ENCODE peak calls at places on chromosomes 7 and 10, in six cellular contexts. One of them, this sample, is unnamed.

GRCh38 chr10:50393784-50394183 is 142.5 kb upstream of the ASAH2 start:
- DNase-seq in left lung: no peak
- DNase-seq in hepatocyte: peak
- DNase-seq in Panc1: no peak
- DNase-seq in spleen: no peak
- DNase-seq in RWPE1: peak
- DNase-seq in this sample: no peak

GRCh38 chr7:86647340-86648094 is 3.8 kb downstream of the GRM3 start:
- DNase-seq in left lung: no peak
- DNase-seq in hepatocyte: no peak
- DNase-seq in Panc1: no peak
- DNase-seq in spleen: no peak
- DNase-seq in RWPE1: no peak
- DNase-seq in this sample: no peak

GRCh38 chr7:148664319-148664718 is 34.4 kb upstream of the CUL1 start:
- DNase-seq in left lung: no peak
- DNase-seq in hepatocyte: peak
- DNase-seq in Panc1: no peak
- DNase-seq in spleen: no peak
- DNase-seq in RWPE1: no peak
- DNase-seq in this sample: no peak

GRCh38 chr10:16408379-16408778 is 28.4 kb upstream of the PTER start:
- DNase-seq in left lung: no peak
- DNase-seq in hepatocyte: no peak
- DNase-seq in Panc1: no peak
- DNase-seq in spleen: no peak
- DNase-seq in RWPE1: no peak
- DNase-seq in this sample: no peak

GRCh38 chr10:133324198-133324792 is 12.4 kb downstream of the CALY start:
- DNase-seq in left lung: peak
- DNase-seq in hepatocyte: peak
- DNase-seq in Panc1: no peak
- DNase-seq in spleen: peak
- DNase-seq in RWPE1: no peak
- DNase-seq in this sample: no peak

GRCh38 chr7:104444019-104444418 is 115.6 kb downstream of the LHFPL3 start:
- DNase-seq in left lung: no peak
- DNase-seq in hepatocyte: no peak
- DNase-seq in Panc1: no peak
- DNase-seq in spleen: no peak
- DNase-seq in RWPE1: no peak
- DNase-seq in this sample: no peak

GRCh38 chr7:111198255-111198654 is 107.3 kb downstream of the LRRN3 start:
- DNase-seq in left lung: no peak
- DNase-seq in hepatocyte: peak
- DNase-seq in Panc1: peak
- DNase-seq in spleen: no peak
- DNase-seq in RWPE1: peak
- DNase-seq in this sample: no peak

GRCh38 chr10:9437131-9437530 is 1382.6 kb downstream of the GATA3 start:
- DNase-seq in left lung: no peak
- DNase-seq in hepatocyte: peak
- DNase-seq in Panc1: no peak
- DNase-seq in spleen: no peak
- DNase-seq in RWPE1: peak
- DNase-seq in this sample: no peak

GRCh38 chr10:120087109-120087508 is 194.6 kb downstream of the SEC23IP start:
- DNase-seq in left lung: no peak
- DNase-seq in hepatocyte: no peak
- DNase-seq in Panc1: no peak
- DNase-seq in spleen: no peak
- DNase-seq in RWPE1: no peak
- DNase-seq in this sample: no peak

GRCh38 chr10:51878695-51879094 is 179.3 kb upstream of the CSTF2T start:
- DNase-seq in left lung: no peak
- DNase-seq in hepatocyte: no peak
- DNase-seq in Panc1: no peak
- DNase-seq in spleen: no peak
- DNase-seq in RWPE1: no peak
- DNase-seq in this sample: no peak

GRCh38 chr7:30141405-30142045 is 6.7 kb downstream of the MTURN start:
- DNase-seq in left lung: no peak
- DNase-seq in hepatocyte: no peak
- DNase-seq in Panc1: no peak
- DNase-seq in spleen: no peak
- DNase-seq in RWPE1: no peak
- DNase-seq in this sample: no peak

GRCh38 chr10:46553238-46554049 is 3.0 kb downstream of the GPRIN2 start:
- DNase-seq in left lung: no peak
- DNase-seq in hepatocyte: no peak
- DNase-seq in Panc1: no peak
- DNase-seq in spleen: peak
- DNase-seq in RWPE1: no peak
- DNase-seq in this sample: no peak

GRCh38 chr7:132739271-132739955 is 163.1 kb upstream of the PLXNA4 start:
- DNase-seq in left lung: no peak
- DNase-seq in hepatocyte: peak
- DNase-seq in Panc1: no peak
- DNase-seq in spleen: no peak
- DNase-seq in RWPE1: peak
- DNase-seq in this sample: no peak

GRCh38 chr10:70743879-70744278 is 41.3 kb downstream of the TBATA start:
- DNase-seq in left lung: no peak
- DNase-seq in hepatocyte: no peak
- DNase-seq in Panc1: no peak
- DNase-seq in spleen: peak
- DNase-seq in RWPE1: no peak
- DNase-seq in this sample: no peak

GRCh38 chr7:111082351-111082750 is 8.6 kb upstream of the LRRN3 start:
- DNase-seq in left lung: no peak
- DNase-seq in hepatocyte: no peak
- DNase-seq in Panc1: no peak
- DNase-seq in spleen: no peak
- DNase-seq in RWPE1: no peak
- DNase-seq in this sample: no peak

GRCh38 chr7:155296788-155297516 is 726 bp upstream of the INSIG1 start:
- DNase-seq in left lung: peak
- DNase-seq in hepatocyte: peak
- DNase-seq in Panc1: no peak
- DNase-seq in spleen: peak
- DNase-seq in RWPE1: peak
- DNase-seq in this sample: peak

GRCh38 chr10:108147346-108147745 is 982.8 kb upstream of the SORCS1 start:
- DNase-seq in left lung: no peak
- DNase-seq in hepatocyte: no peak
- DNase-seq in Panc1: no peak
- DNase-seq in spleen: no peak
- DNase-seq in RWPE1: no peak
- DNase-seq in this sample: no peak

GRCh38 chr10:123648595-123648994 is 17.6 kb upstream of the GPR26 start:
- DNase-seq in left lung: no peak
- DNase-seq in hepatocyte: no peak
- DNase-seq in Panc1: no peak
- DNase-seq in spleen: no peak
- DNase-seq in RWPE1: no peak
- DNase-seq in this sample: no peak

GRCh38 chr10:88281592-88282268 is 301.4 kb downstream of the RNLS start:
- DNase-seq in left lung: no peak
- DNase-seq in hepatocyte: no peak
- DNase-seq in Panc1: no peak
- DNase-seq in spleen: no peak
- DNase-seq in RWPE1: peak
- DNase-seq in this sample: no peak

GRCh38 chr10:86659721-86660438 is 5.5 kb downstream of the OPN4 start:
- DNase-seq in left lung: peak
- DNase-seq in hepatocyte: no peak
- DNase-seq in Panc1: no peak
- DNase-seq in spleen: peak
- DNase-seq in RWPE1: no peak
- DNase-seq in this sample: no peak

GRCh38 chr10:116395223-116395985 is 32.2 kb upstream of the PNLIPRP3 start:
- DNase-seq in left lung: peak
- DNase-seq in hepatocyte: no peak
- DNase-seq in Panc1: no peak
- DNase-seq in spleen: no peak
- DNase-seq in RWPE1: no peak
- DNase-seq in this sample: no peak

GRCh38 chr7:40015790-40016296 is 65.8 kb downstream of the CDK13 start:
- DNase-seq in left lung: no peak
- DNase-seq in hepatocyte: peak
- DNase-seq in Panc1: no peak
- DNase-seq in spleen: no peak
- DNase-seq in RWPE1: no peak
- DNase-seq in this sample: no peak

GRCh38 chr7:117110480-117111315 is 157.4 kb downstream of the ST7 start:
- DNase-seq in left lung: no peak
- DNase-seq in hepatocyte: peak
- DNase-seq in Panc1: no peak
- DNase-seq in spleen: no peak
- DNase-seq in RWPE1: no peak
- DNase-seq in this sample: no peak

GRCh38 chr7:141928147-141928894 is 12.1 kb downstream of the OR9A4 start:
- DNase-seq in left lung: no peak
- DNase-seq in hepatocyte: no peak
- DNase-seq in Panc1: no peak
- DNase-seq in spleen: no peak
- DNase-seq in RWPE1: no peak
- DNase-seq in this sample: no peak

GRCh38 chr10:88042162-88043100 is 179.0 kb downstream of the PTEN start:
- DNase-seq in left lung: no peak
- DNase-seq in hepatocyte: peak
- DNase-seq in Panc1: no peak
- DNase-seq in spleen: no peak
- DNase-seq in RWPE1: peak
- DNase-seq in this sample: no peak

GRCh38 chr7:117941138-117941810 is 68.0 kb upstream of the CTTNBP2 start:
- DNase-seq in left lung: no peak
- DNase-seq in hepatocyte: no peak
- DNase-seq in Panc1: no peak
- DNase-seq in spleen: no peak
- DNase-seq in RWPE1: no peak
- DNase-seq in this sample: no peak

GRCh38 chr7:28458732-28459131 is 46.4 kb downstream of the CREB5 start:
- DNase-seq in left lung: no peak
- DNase-seq in hepatocyte: no peak
- DNase-seq in Panc1: no peak
- DNase-seq in spleen: no peak
- DNase-seq in RWPE1: no peak
- DNase-seq in this sample: no peak

GRCh38 chr7:146864644-146865043 is 748.0 kb downstream of the CNTNAP2 start:
- DNase-seq in left lung: no peak
- DNase-seq in hepatocyte: no peak
- DNase-seq in Panc1: no peak
- DNase-seq in spleen: no peak
- DNase-seq in RWPE1: no peak
- DNase-seq in this sample: no peak

GRCh38 chr10:116097239-116097751 is 175.7 kb downstream of the GFRA1 start:
- DNase-seq in left lung: no peak
- DNase-seq in hepatocyte: no peak
- DNase-seq in Panc1: no peak
- DNase-seq in spleen: no peak
- DNase-seq in RWPE1: no peak
- DNase-seq in this sample: no peak

GRCh38 chr10:118981946-118982345 is 47.6 kb upstream of the NANOS1 start:
- DNase-seq in left lung: no peak
- DNase-seq in hepatocyte: no peak
- DNase-seq in Panc1: no peak
- DNase-seq in spleen: no peak
- DNase-seq in RWPE1: no peak
- DNase-seq in this sample: no peak
- TF ChIP-seq CTCF in left lung: no peak
- TF ChIP-seq CTCF in hepatocyte: no peak
- TF ChIP-seq CTCF in Panc1: no peak
- TF ChIP-seq CTCF in spleen: no peak
- TF ChIP-seq CTCF in RWPE1: no peak
- TF ChIP-seq CTCF in this sample: no peak

GRCh38 chr10:43408331-43408709 is 666 bp downstream of the HNRNPF start:
- DNase-seq in left lung: no peak
- DNase-seq in hepatocyte: no peak
- DNase-seq in Panc1: no peak
- DNase-seq in spleen: no peak
- DNase-seq in RWPE1: peak
- DNase-seq in this sample: peak
- TF ChIP-seq CTCF in left lung: no peak
- TF ChIP-seq CTCF in hepatocyte: no peak
- TF ChIP-seq CTCF in Panc1: no peak
- TF ChIP-seq CTCF in spleen: no peak
- TF ChIP-seq CTCF in RWPE1: peak
- TF ChIP-seq CTCF in this sample: peak

GRCh38 chr10:102102421-102102820 is 17.7 kb downstream of the LDB1 start:
- DNase-seq in left lung: no peak
- DNase-seq in hepatocyte: no peak
- DNase-seq in Panc1: no peak
- DNase-seq in spleen: no peak
- DNase-seq in RWPE1: no peak
- DNase-seq in this sample: no peak

GRCh38 chr10:102096449-102096848 is 23.7 kb downstream of the LDB1 start:
- DNase-seq in left lung: no peak
- DNase-seq in hepatocyte: no peak
- DNase-seq in Panc1: no peak
- DNase-seq in spleen: no peak
- DNase-seq in RWPE1: no peak
- DNase-seq in this sample: no peak

DNA sequence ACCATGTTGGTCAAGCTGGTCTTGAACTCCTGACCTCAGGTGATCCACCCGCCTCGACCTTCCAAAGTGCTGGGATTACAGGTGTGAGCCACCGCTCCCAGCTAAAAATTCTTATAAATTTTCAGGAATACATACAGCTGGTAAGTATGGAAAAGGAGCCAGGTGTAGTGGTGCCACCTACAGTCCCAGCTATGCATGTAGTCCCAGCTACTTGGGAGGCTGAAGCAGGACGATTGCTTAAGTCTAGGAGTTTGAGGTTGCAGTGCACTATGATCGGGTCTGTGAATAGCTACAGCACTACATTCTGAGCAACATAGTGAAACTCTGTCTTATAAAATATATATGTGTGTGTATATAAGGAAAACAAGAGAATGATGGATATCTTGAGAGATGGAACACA is 19.0 kb downstream of the LDB1 start:
- DNase-seq in left lung: no peak
- DNase-seq in hepatocyte: no peak
- DNase-seq in Panc1: no peak
- DNase-seq in spleen: no peak
- DNase-seq in RWPE1: no peak
- DNase-seq in this sample: no peak
- TF ChIP-seq CTCF in left lung: no peak
- TF ChIP-seq CTCF in hepatocyte: no peak
- TF ChIP-seq CTCF in Panc1: no peak
- TF ChIP-seq CTCF in spleen: no peak
- TF ChIP-seq CTCF in RWPE1: no peak
- TF ChIP-seq CTCF in this sample: no peak

DNA sequence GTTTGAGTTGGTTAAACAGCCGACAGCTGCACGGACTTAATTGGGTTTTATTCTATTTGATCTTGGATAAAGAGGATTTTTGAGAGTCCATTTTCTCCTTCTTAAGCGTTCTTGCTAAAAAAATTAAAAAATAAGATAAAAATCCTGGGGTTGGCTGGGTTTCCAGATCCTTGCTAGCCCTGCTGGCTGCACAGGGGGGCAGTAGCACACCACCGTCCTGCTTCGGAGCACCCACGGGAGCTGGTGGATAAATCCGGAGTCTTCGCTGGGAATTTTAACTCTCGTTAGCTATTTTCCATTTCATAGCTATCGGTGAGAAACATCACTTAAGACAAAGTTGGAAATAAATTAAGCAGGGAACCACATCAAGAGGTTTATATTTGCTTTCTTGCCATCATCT is 792.1 kb downstream of the TYW1 start:
- DNase-seq in left lung: no peak
- DNase-seq in hepatocyte: peak
- DNase-seq in Panc1: no peak
- DNase-seq in spleen: peak
- DNase-seq in RWPE1: no peak
- DNase-seq in this sample: no peak
- TF ChIP-seq CTCF in left lung: no peak
- TF ChIP-seq CTCF in hepatocyte: peak
- TF ChIP-seq CTCF in Panc1: peak
- TF ChIP-seq CTCF in spleen: no peak
- TF ChIP-seq CTCF in RWPE1: no peak
- TF ChIP-seq CTCF in this sample: no peak